ENCODE peak calls at places on chromosomes 1 and 21, in four cellular contexts. One of them, this sample, is unnamed.

GRCh38 chr1:164891615-164892014 is 332.6 kb downstream of the PBX1 start:
- DNase-seq in H7: peak; percentile 32
- DNase-seq in PC-3: peak; percentile 18
- DNase-seq in DND-41: no peak
- DNase-seq in this sample: no peak

GRCh38 chr1:241323510-241323909 is 33.5 kb downstream of the RGS7 start:
- DNase-seq in H7: peak; percentile 52
- DNase-seq in PC-3: peak; percentile 81
- DNase-seq in DND-41: peak; percentile 62
- DNase-seq in this sample: peak; percentile 48

GRCh38 chr1:112021263-112021662 is 31.8 kb upstream of the KCND3 start:
- DNase-seq in DND-41: no peak
- DNase-seq in H7: peak; percentile 26
- DNase-seq in PC-3: no peak
- DNase-seq in this sample: no peak

GRCh38 chr1:67626495-67627235 is 58.3 kb upstream of the GADD45A start:
- DNase-seq in H7: no peak
- DNase-seq in DND-41: no peak
- DNase-seq in PC-3: peak; percentile 81
- DNase-seq in this sample: peak; percentile 42

GRCh38 chr21:36750579-36750959 is 51.7 kb downstream of the SIM2 start:
- DNase-seq in PC-3: no peak
- DNase-seq in H7: no peak
- DNase-seq in DND-41: no peak
- DNase-seq in this sample: no peak

GRCh38 chr21:46347791-46348381 is 23.9 kb downstream of the PCNT start:
- DNase-seq in DND-41: no peak
- DNase-seq in PC-3: no peak
- DNase-seq in H7: peak; percentile 63
- DNase-seq in this sample: peak; percentile 98

GRCh38 chr1:92790081-92790480 is 5.2 kb upstream of the EVI5 start:
- DNase-seq in DND-41: no peak
- DNase-seq in PC-3: no peak
- DNase-seq in H7: no peak
- DNase-seq in this sample: no peak

GRCh38 chr1:229252228-229252984 is 18.5 kb upstream of the RAB4A start:
- DNase-seq in H7: no peak
- DNase-seq in PC-3: no peak
- DNase-seq in DND-41: no peak
- DNase-seq in this sample: no peak

GRCh38 chr1:40059292-40059959 is 18.9 kb downstream of the CAP1 start:
- DNase-seq in PC-3: peak; percentile 76
- DNase-seq in H7: peak; percentile 62
- DNase-seq in DND-41: peak; percentile 32
- DNase-seq in this sample: no peak

GRCh38 chr1:224245188-224245587 is 62.1 kb downstream of the DEGS1 start:
- DNase-seq in DND-41: peak; percentile 19
- DNase-seq in PC-3: no peak
- DNase-seq in H7: no peak
- DNase-seq in this sample: peak; percentile 31

GRCh38 chr1:234199476-234200127 is 173.7 kb upstream of the COA6 start:
- DNase-seq in PC-3: peak; percentile 32
- DNase-seq in H7: no peak
- DNase-seq in DND-41: no peak
- DNase-seq in this sample: no peak

GRCh38 chr1:219264557-219264956 is 90.9 kb downstream of the LYPLAL1 start:
- DNase-seq in DND-41: no peak
- DNase-seq in PC-3: no peak
- DNase-seq in H7: peak; percentile 5
- DNase-seq in this sample: peak; percentile 67

GRCh38 chr1:97925982-97926708 is 5.3 kb upstream of the DPYD start:
- DNase-seq in PC-3: no peak
- DNase-seq in H7: no peak
- DNase-seq in DND-41: no peak
- DNase-seq in this sample: no peak

GRCh38 chr1:43199093-43199726 is 27.1 kb downstream of the CFAP57 start:
- DNase-seq in H7: no peak
- DNase-seq in DND-41: no peak
- DNase-seq in PC-3: no peak
- DNase-seq in this sample: no peak

GRCh38 chr21:14453339-14453738 is 70.4 kb upstream of the HSPA13 start:
- DNase-seq in DND-41: no peak
- DNase-seq in PC-3: no peak
- DNase-seq in H7: no peak
- DNase-seq in this sample: no peak

GRCh38 chr1:201645956-201646355 is 107.0 kb downstream of the NAV1 start:
- DNase-seq in DND-41: no peak
- DNase-seq in PC-3: no peak
- DNase-seq in H7: no peak
- DNase-seq in this sample: peak; percentile 49

GRCh38 chr1:10082785-10083479 is 50.2 kb downstream of the UBE4B start:
- DNase-seq in DND-41: no peak
- DNase-seq in H7: no peak
- DNase-seq in PC-3: no peak
- DNase-seq in this sample: no peak

GRCh38 chr1:215417122-215417521 is 150.0 kb upstream of the KCTD3 start:
- DNase-seq in H7: no peak
- DNase-seq in DND-41: no peak
- DNase-seq in PC-3: peak; percentile 94
- DNase-seq in this sample: no peak

GRCh38 chr1:239184581-239185244 is 201.7 kb upstream of the CHRM3 start:
- DNase-seq in DND-41: no peak
- DNase-seq in H7: no peak
- DNase-seq in PC-3: no peak
- DNase-seq in this sample: peak; percentile 43

GRCh38 chr1:19209439-19209989 is 552 bp downstream of the UBR4 start:
- DNase-seq in DND-41: no peak
- DNase-seq in H7: no peak
- DNase-seq in PC-3: peak; percentile 5
- DNase-seq in this sample: peak; percentile 38

GRCh38 chr1:232773752-232774151 is 31.5 kb upstream of the MAP10 start:
- DNase-seq in H7: no peak
- DNase-seq in PC-3: no peak
- DNase-seq in DND-41: no peak
- DNase-seq in this sample: no peak
- H3K4me3 ChIP-seq in H7: no peak overlapping the region
- H3K4me3 ChIP-seq in PC-3: no peak overlapping the region
- H3K4me3 ChIP-seq in DND-41: no peak overlapping the region
- H3K4me3 ChIP-seq in this sample: no peak overlapping the region

GRCh38 chr1:174315239-174315638 is 132.5 kb upstream of the GPR52 start:
- DNase-seq in H7: no peak
- DNase-seq in PC-3: no peak
- DNase-seq in DND-41: no peak
- DNase-seq in this sample: no peak

GRCh38 chr1:174308604-174309003 is 139.2 kb upstream of the GPR52 start:
- DNase-seq in H7: no peak
- DNase-seq in PC-3: no peak
- DNase-seq in DND-41: no peak
- DNase-seq in this sample: no peak

GRCh38 chr1:174314433-174314832 is 133.3 kb upstream of the GPR52 start:
- DNase-seq in DND-41: no peak
- DNase-seq in PC-3: no peak
- DNase-seq in H7: no peak
- DNase-seq in this sample: no peak
- H3K36me3 ChIP-seq in DND-41: no peaks in the 10 kb centered on the region
- H3K36me3 ChIP-seq in PC-3: no peaks in the 10 kb centered on the region
- H3K36me3 ChIP-seq in H7: no peaks in the 10 kb centered on the region
- H3K36me3 ChIP-seq in this sample: no peaks in the 10 kb centered on the region

DNA sequence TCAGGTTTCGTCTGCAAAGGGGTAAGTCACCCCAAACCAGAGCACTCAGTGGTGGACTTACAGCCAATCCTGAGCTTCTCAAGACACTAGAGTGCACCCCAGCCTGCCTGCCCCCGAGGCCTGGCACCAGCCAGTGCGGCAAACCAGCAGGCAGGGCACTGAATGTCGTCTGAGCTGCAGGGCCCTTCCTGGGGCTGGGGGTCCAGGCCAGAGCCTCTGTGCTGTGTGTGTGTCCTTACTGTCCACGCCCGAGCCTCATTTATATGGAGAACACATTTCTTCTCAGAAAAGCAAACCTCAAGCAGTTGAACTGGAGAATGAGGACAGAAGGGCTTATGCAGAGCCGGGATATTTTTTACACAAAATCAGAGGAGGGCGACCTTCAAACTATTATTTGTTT is 52.8 kb downstream of the POFUT2 start:
- DNase-seq in DND-41: no peak
- DNase-seq in H7: peak; percentile 29
- DNase-seq in PC-3: no peak
- DNase-seq in this sample: no peak
- H3K27me3 ChIP-seq in DND-41: no peaks in the 10 kb centered on the region
- H3K27me3 ChIP-seq in H7: no peaks in the 10 kb centered on the region
- H3K27me3 ChIP-seq in PC-3: no peaks in the 10 kb centered on the region
- H3K27me3 ChIP-seq in this sample: peaks cover 10% of the 10 kb centered on the region

DNA sequence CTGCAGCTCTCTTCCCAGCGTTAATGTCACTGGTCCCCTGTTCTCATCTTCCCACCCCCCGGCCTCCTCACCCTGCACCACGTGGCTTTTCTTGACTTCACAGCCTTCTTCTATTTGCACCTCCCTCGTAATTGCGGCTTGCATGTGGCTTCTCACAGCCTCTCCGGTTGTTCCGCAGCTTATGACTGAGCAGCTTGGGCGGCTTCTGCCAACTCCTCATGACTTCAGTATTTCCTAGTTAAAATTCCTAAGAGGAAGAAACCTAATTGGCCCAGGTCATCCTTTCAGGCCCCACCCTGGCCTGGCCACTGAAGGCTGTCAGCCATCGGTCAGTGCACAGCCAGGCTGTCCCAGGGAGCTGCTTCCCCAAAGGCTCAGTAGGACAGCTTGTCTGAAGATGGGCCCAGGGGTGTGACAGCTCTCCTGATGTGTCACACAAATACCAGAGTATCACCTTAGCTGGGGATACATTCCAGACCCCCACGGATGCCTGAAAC is 8.6 kb upstream of the RERE start:
- DNase-seq in DND-41: no peak
- DNase-seq in PC-3: peak; percentile 90
- DNase-seq in H7: peak; percentile 26
- DNase-seq in this sample: peak; percentile 94
- H3K4me3 ChIP-seq in DND-41: no peak overlapping the region
- H3K4me3 ChIP-seq in PC-3: no peak overlapping the region
- H3K4me3 ChIP-seq in H7: no peak overlapping the region
- H3K4me3 ChIP-seq in this sample: peak overlapping the region; percentile 20

This sample was measured in MG63.